ENCODE peak calls at places on chromosomes 4 and X, in nine cellular contexts. H, A, U, K, Y, X, D, L and E are unnamed samples.

GRCh38 chr4:40763228-40763716 is 13.5 kb downstream of the NSUN7 start:
- DNase-seq in D (no peak), A (no peak), H (no peak), L (no peak), K (peak), U (peak), X (no peak), Y (peak), E (peak)

GRCh38 chr4:134708616-134709015 is 507.0 kb upstream of the PABPC4L start:
- DNase-seq in A (no peak), X (no peak), U (no peak), H (no peak), L (no peak), D (no peak), K (no peak), Y (no peak), E (no peak)

GRCh38 chr4:5033266-5033945 is 14.1 kb upstream of the CYTL1 start:
- DNase-seq in X (peak), L (no peak), Y (no peak), D (no peak), A (no peak), K (peak), U (no peak), H (no peak), E (no peak)

GRCh38 chr4:123545569-123546122 is 149.1 kb downstream of the SPRY1 start:
- DNase-seq in L (no peak), U (no peak), D (no peak), H (no peak), K (no peak), A (no peak), X (no peak), Y (no peak), E (no peak)

GRCh38 chr4:6362896-6363295 is 93.2 kb downstream of the WFS1 start:
- DNase-seq in K (peak), A (peak), L (no peak), Y (peak), U (no peak), X (peak), H (no peak), D (no peak), E (peak)

GRCh38 chr4:81839347-81840042 is 367.8 kb upstream of the RASGEF1B start:
- DNase-seq in A (no peak), K (no peak), X (no peak), H (no peak), D (no peak), Y (no peak), L (no peak), U (no peak), E (no peak)

GRCh38 chrX:106894392-106894909 is 8.7 kb downstream of the RIPPLY1 start:
- DNase-seq in K (peak), U (peak), L (peak), D (peak), X (peak), H (peak), A (no peak), Y (peak), E (peak)

GRCh38 chr4:174255790-174256189 is 27.7 kb downstream of the FBXO8 start:
- DNase-seq in D (peak), L (no peak), X (no peak), Y (peak), A (no peak), K (peak), U (peak), H (no peak), E (peak)

GRCh38 chr4:13476915-13477314 is 7.2 kb downstream of the RAB28 start:
- DNase-seq in K (peak), Y (peak), U (peak), D (peak), A (no peak), H (no peak), X (peak), L (no peak), E (peak)

GRCh38 chrX:9562851-9563250 is 98.0 kb downstream of the TBL1X start:
- DNase-seq in U (peak), Y (peak), D (peak), H (no peak), A (no peak), K (peak), X (no peak), L (no peak), E (peak)

GRCh38 chr4:106369456-106370060 is 980 bp upstream of the GIMD1 start:
- DNase-seq in L (no peak), H (peak), K (peak), A (no peak), X (peak), U (peak), Y (peak), D (peak), E (peak)

GRCh38 chrX:6021316-6022091 is 207.2 kb downstream of the NLGN4X start:
- DNase-seq in K (peak), L (peak), X (no peak), U (no peak), H (peak), A (no peak), D (no peak), Y (peak), E (peak)

GRCh38 chr4:12555011-12555410 is 929.1 kb downstream of the RAB28 start:
- DNase-seq in A (no peak), H (no peak), U (no peak), D (no peak), Y (no peak), X (no peak), K (peak), L (no peak), E (peak)

GRCh38 chr4:55291227-55291629 is 54.8 kb upstream of the SRD5A3 start:
- DNase-seq in Y (no peak), A (no peak), U (no peak), L (no peak), X (no peak), H (no peak), D (no peak), K (peak), E (no peak)

GRCh38 chr4:145541266-145541770 is 59.7 kb downstream of the SMAD1 start:
- DNase-seq in Y (no peak), D (no peak), X (no peak), L (no peak), U (no peak), A (no peak), H (no peak), K (peak), E (no peak)

GRCh38 chr4:21845663-21846062 is 102.9 kb downstream of the KCNIP4 start:
- DNase-seq in X (no peak), Y (peak), K (no peak), A (no peak), L (no peak), D (no peak), H (no peak), U (no peak), E (no peak)

GRCh38 chrX:40105791-40106676 is 8.3 kb upstream of the BCOR start:
- DNase-seq in D (no peak), K (peak), L (no peak), U (no peak), H (peak), X (peak), Y (no peak), A (peak), E (peak)

GRCh38 chr4:139689093-139689722 is 23.6 kb downstream of the MGST2 start:
- DNase-seq in A (no peak), X (no peak), L (no peak), D (no peak), Y (peak), U (no peak), K (no peak), H (no peak), E (no peak)

GRCh38 chr4:151117371-151117962 is 18.0 kb downstream of the RPS3A start:
- DNase-seq in H (peak), K (peak), U (peak), D (peak), A (no peak), X (peak), L (peak), Y (peak), E (peak)
- TF ChIP-seq CTCF in H (no peak), K (peak), U (peak), D (peak), A (peak), X (peak), L (peak), Y (peak), E (peak)

GRCh38 chrX:132876933-132877332 is 81.5 kb downstream of the HS6ST2 start:
- DNase-seq in D (no peak), K (no peak), Y (no peak), L (no peak), A (no peak), X (peak), U (no peak), H (no peak), E (peak)
- H3K4me3 ChIP-seq in D (no peak), K (no peak), Y (no peak), L (no peak), A (no peak), X (no peak), U (no peak), H (no peak), E (no peak)

GRCh38 chrX:136708348-136708747 is 60.4 kb downstream of the CD40LG start:
- DNase-seq in H (no peak), X (peak), Y (peak), K (peak), U (no peak), A (no peak), D (no peak), L (no peak), E (no peak)
- TF ChIP-seq CTCF in H (no peak), X (peak), Y (peak), K (peak), U (peak), A (no peak), D (peak), L (no peak), E (peak)

GRCh38 chr4:80079255-80079923 is 6.4 kb upstream of the ANTXR2 start:
- DNase-seq in H (no peak), A (no peak), D (no peak), K (no peak), U (no peak), X (no peak), L (no peak), Y (no peak), E (no peak)
- H3K4me3 ChIP-seq in H (no peak), A (no peak), D (no peak), K (no peak), U (no peak), X (no peak), L (no peak), Y (no peak), E (no peak)

GRCh38 chr4:74320559-74321118 is 12.4 kb downstream of the EPGN start:
- DNase-seq in A (peak), H (peak), D (no peak), X (peak), U (peak), Y (peak), K (peak), L (peak), E (peak)
- TF ChIP-seq CTCF in A (no peak), H (peak), D (peak), X (peak), U (peak), Y (peak), K (peak), L (peak), E (peak)

GRCh38 chr4:74794341-74794801 is at the start of gene BTC:
- DNase-seq in L (peak), K (peak), X (no peak), D (no peak), A (peak), H (peak), U (no peak), Y (no peak), E (no peak)
- H3K4me3 ChIP-seq in L (peak), K (peak), X (peak), D (peak), A (peak), H (peak), U (peak), Y (peak), E (peak)